ENCODE peak calls at places on chromosomes 4 and X, in five cellular contexts. I is stomach, Y is spleen, R is tibial artery, F is A549. M is an unnamed sample.

GRCh38 chr4:153438916-153439756 is 27.0 kb upstream of the TMEM131L start:
- DNase-seq in Y (peak; percentile 81), I (no peak), F (no peak), R (no peak), M (no peak)

GRCh38 chr4:3767569-3768288 is 1.5 kb downstream of the ADRA2C start:
- DNase-seq in I (no peak), F (no peak), R (no peak), Y (no peak), M (no peak)

GRCh38 chr4:55312491-55313101 is 33.4 kb upstream of the SRD5A3 start:
- DNase-seq in R (no peak), I (peak; percentile 34), Y (no peak), F (no peak), M (peak; percentile 9)

GRCh38 chr4:87802858-87803257 is 3.5 kb downstream of the IBSP start:
- DNase-seq in R (no peak), Y (no peak), F (no peak), I (no peak), M (no peak)

GRCh38 chrX:69088171-69088938 is 76.9 kb downstream of the PJA1 start:
- DNase-seq in R (no peak), Y (no peak), F (no peak), I (no peak), M (no peak)

GRCh38 chr4:10441512-10441911 is 15.7 kb downstream of the ZNF518B start:
- DNase-seq in Y (no peak), F (no peak), R (no peak), I (no peak), M (no peak)

GRCh38 chrX:84123585-84123984 is 64.4 kb downstream of the RPS6KA6 start:
- DNase-seq in F (no peak), R (no peak), I (no peak), Y (no peak), M (no peak)

GRCh38 chr4:183658362-183659028 is 490 bp downstream of the RWDD4 start:
- DNase-seq in I (no peak), Y (peak; percentile 90), R (peak; percentile 68), F (no peak), M (no peak)

GRCh38 chr4:40688446-40689095 is 58.9 kb upstream of the RBM47 start:
- DNase-seq in R (no peak), F (no peak), I (no peak), Y (no peak), M (no peak)

GRCh38 chr4:141642711-141643110 is 6.3 kb downstream of the IL15 start:
- DNase-seq in R (no peak), Y (no peak), I (no peak), F (no peak), M (no peak)

GRCh38 chr4:67291639-67292038 is 253.7 kb downstream of the CENPC start:
- DNase-seq in Y (no peak), R (no peak), I (no peak), F (no peak), M (no peak)

GRCh38 chrX:101977091-101977490 is 45.3 kb upstream of the ZMAT1 start:
- DNase-seq in F (no peak), R (no peak), Y (no peak), I (no peak), M (no peak)

GRCh38 chr4:89175611-89176010 is 64.3 kb downstream of the TIGD2 start:
- DNase-seq in Y (no peak), I (no peak), F (no peak), R (no peak), M (no peak)

GRCh38 chr4:5863461-5864113 is 29.3 kb downstream of the CRMP1 start:
- DNase-seq in Y (no peak), R (no peak), F (peak; percentile 30), I (no peak), M (no peak)

GRCh38 chr4:121034010-121034409 is 38.3 kb downstream of the NDNF start:
- DNase-seq in I (no peak), Y (no peak), F (no peak), R (no peak), M (no peak)

GRCh38 chr4:135249006-135249405 is 1047.4 kb upstream of the PABPC4L start:
- DNase-seq in F (no peak), Y (no peak), R (no peak), I (no peak), M (no peak)

GRCh38 chrX:147077472-147077871 is 262.9 kb upstream of the CXorf51A start:
- DNase-seq in F (no peak), Y (no peak), R (no peak), I (no peak), M (no peak)

GRCh38 chrX:91435465-91435864 is 826 bp downstream of the PABPC5 start:
- DNase-seq in Y (no peak), I (no peak), F (no peak), R (no peak), M (no peak)

GRCh38 chr4:175705407-175705806 is 106.7 kb downstream of the GPM6A start:
- DNase-seq in R (no peak), Y (no peak), I (no peak), F (no peak), M (no peak)

GRCh38 chrX:30735839-30736238 is 82.6 kb downstream of the GK start:
- DNase-seq in R (no peak), I (peak; percentile 64), F (peak; percentile 32), Y (no peak), M (peak; percentile 15)

GRCh38 chr4:106803107-106803506 is 233.0 kb downstream of the DKK2 start:
- DNase-seq in Y (no peak), R (no peak), F (no peak), I (no peak), M (no peak)

GRCh38 chr4:1470816-1471442 is 64.7 kb upstream of the NKX1-1 start:
- DNase-seq in Y (peak; percentile 71), F (no peak), I (no peak), R (peak; percentile 55), M (no peak)

GRCh38 chrX:48823029-48823428 is 3.3 kb upstream of the ERAS start:
- DNase-seq in I (no peak), R (no peak), Y (no peak), F (no peak), M (no peak)

GRCh38 chr4:14695411-14695810 is 306.9 kb upstream of the CPEB2 start:
- DNase-seq in F (no peak), Y (no peak), I (no peak), R (no peak), M (no peak)

GRCh38 chrX:40167240-40168182 is 69.8 kb upstream of the BCOR start:
- DNase-seq in F (no peak), Y (peak; percentile 80), R (peak; percentile 78), I (no peak), M (no peak)

GRCh38 chr4:107018336-107018735 is 17.8 kb downstream of the DKK2 start:
- DNase-seq in Y (no peak), F (no peak), I (no peak), R (no peak), M (no peak)

GRCh38 chr4:123096038-123096437 is 173.6 kb upstream of the NUDT6 start:
- DNase-seq in R (no peak), Y (no peak), F (no peak), I (no peak), M (no peak)

GRCh38 chrX:68534696-68535095 is 35.8 kb downstream of the YIPF6 start:
- DNase-seq in F (no peak), I (no peak), R (no peak), Y (no peak), M (no peak)

GRCh38 chr4:44679060-44679459 is 840 bp downstream of the GUF1 start:
- DNase-seq in I (no peak), R (no peak), F (no peak), Y (no peak), M (no peak)

GRCh38 chr4:174422893-174423256 is 99.4 kb downstream of the HPGD start:
- DNase-seq in Y (no peak), F (no peak), R (no peak), I (no peak), M (no peak)

GRCh38 chrX:139078342-139078741 is 366.8 kb upstream of the FGF13 start:
- DNase-seq in Y (no peak), I (no peak), R (no peak), F (no peak), M (no peak)

GRCh38 chr4:113945906-113946305 is 33.5 kb downstream of the ARSJ start:
- DNase-seq in I (no peak), F (no peak), Y (no peak), R (no peak), M (no peak)

GRCh38 chrX:129876734-129877395 is 29.1 kb upstream of the UTP14A start:
- DNase-seq in I (no peak), Y (no peak), R (no peak), F (peak; percentile 15), M (no peak)

GRCh38 chrX:110037181-110037580 is 34.3 kb downstream of the TMEM164 start:
- DNase-seq in F (no peak), I (no peak), R (no peak), Y (no peak), M (no peak)

GRCh38 chrX:54920610-54921426 is at the start of gene TRO:
- DNase-seq in I (no peak), Y (no peak), F (no peak), R (no peak), M (no peak)

GRCh38 chr4:102758241-102758871 is 2.4 kb downstream of the MANBA start:
- DNase-seq in R (no peak), Y (no peak), I (no peak), F (no peak), M (no peak)

GRCh38 chr4:102759835-102760644 is 728 bp downstream of the MANBA start:
- DNase-seq in Y (no peak), F (peak; percentile 21), R (peak; percentile 81), I (peak; percentile 27), M (peak; percentile 41)

GRCh38 chr4:102757681-102758080 is 3.1 kb downstream of the MANBA start:
- DNase-seq in F (no peak), Y (no peak), R (no peak), I (no peak), M (no peak)

GRCh38 chr4:102751964-102752363 is 8.8 kb downstream of the MANBA start:
- DNase-seq in Y (no peak), F (no peak), R (no peak), I (no peak), M (no peak)

DNA sequence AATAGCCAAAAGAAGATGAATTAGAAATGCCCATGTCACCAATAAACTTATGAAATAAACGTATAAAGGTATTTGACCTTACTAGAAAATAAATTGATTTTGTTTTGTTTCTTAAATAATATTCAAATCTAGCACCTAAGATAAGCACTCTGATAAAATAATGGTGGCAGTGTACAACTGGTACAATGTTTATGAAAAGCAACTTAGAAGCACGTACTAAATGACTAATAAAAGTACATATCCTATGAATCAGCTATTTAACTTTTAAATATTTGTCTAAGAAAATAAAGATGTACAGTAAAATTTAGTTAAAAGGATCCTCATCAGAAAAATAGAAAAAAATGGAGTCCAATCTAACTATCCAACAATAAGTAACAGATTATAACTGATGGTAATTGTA is 6.7 kb downstream of the MANBA start:
- DNase-seq in I (no peak), R (no peak), Y (no peak), F (no peak), M (no peak)
- H3K27ac ChIP-seq in I (no peak overlapping the region), R (no peak overlapping the region), Y (no peak overlapping the region), F (no peak overlapping the region), M (no peak overlapping the region)

GRCh38 chrX:65924938-65925507 is 114.9 kb downstream of the VSIG4 start:
- DNase-seq in R (no peak), F (no peak), Y (no peak), I (no peak), M (no peak)
- H3K4me1 ChIP-seq in R (no peaks in the 10 kb centered on the region), F (no peaks in the 10 kb centered on the region), Y (peaks cover 23% of the 10 kb centered on the region), I (no peaks in the 10 kb centered on the region), M (peaks cover 19% of the 10 kb centered on the region)

GRCh38 chr4:7860600-7861158 is 79.0 kb downstream of the AFAP1 start:
- DNase-seq in R (no peak), I (no peak), Y (no peak), F (no peak), M (no peak)
- H3K4me3 ChIP-seq in R (no peak overlapping the region), I (no peak overlapping the region), Y (no peak overlapping the region), F (no peak overlapping the region), M (no peak overlapping the region)

GRCh38 chr4:25563071-25563564 is 92.5 kb upstream of the SLC34A2 start:
- DNase-seq in R (no peak), I (no peak), F (no peak), Y (no peak), M (no peak)
- H3K27ac ChIP-seq in R (no peak overlapping the region), I (no peak overlapping the region), F (no peak overlapping the region), Y (no peak overlapping the region), M (no peak overlapping the region)